ENCODE peak calls at places on chromosomes 2 and 18, in nine cellular contexts. One of them, this sample, is unnamed.

GRCh38 chr18:78414302-78414701 is 565.3 kb upstream of the SALL3 start:
- DNase-seq in coronary artery: peak; percentile 65
- DNase-seq in stimulated activated CD8-positive, alpha-beta memory T cell treated with anti-CD3 and anti-CD28 coated beads, Interleukin-15, amount 100 ng/mL, for 4 hours: no peak
- DNase-seq in activated naive CD4-positive, alpha-beta T cell: no peak
- DNase-seq in breast epithelium: no peak
- DNase-seq in IMR-90: no peak
- DNase-seq in activated naive CD8-positive, alpha-beta T cell treated with anti-CD3 and anti-CD28 coated beads, Interleukin-2, amount 50 U/mL, for 24 hours: no peak
- DNase-seq in glutamatergic neuron: no peak
- DNase-seq in occipital lobe: no peak
- DNase-seq in this sample: no peak

GRCh38 chr2:177031435-177032222 is 181.0 kb upstream of the HNRNPA3 start:
- DNase-seq in coronary artery: no peak
- DNase-seq in stimulated activated CD8-positive, alpha-beta memory T cell treated with anti-CD3 and anti-CD28 coated beads, Interleukin-15, amount 100 ng/mL, for 4 hours: no peak
- DNase-seq in activated naive CD4-positive, alpha-beta T cell: no peak
- DNase-seq in breast epithelium: no peak
- DNase-seq in IMR-90: no peak
- DNase-seq in activated naive CD8-positive, alpha-beta T cell treated with anti-CD3 and anti-CD28 coated beads, Interleukin-2, amount 50 U/mL, for 24 hours: no peak
- DNase-seq in glutamatergic neuron: no peak
- DNase-seq in occipital lobe: no peak
- DNase-seq in this sample: no peak

GRCh38 chr18:54961868-54962267 is 2.6 kb upstream of the CCDC68 start:
- DNase-seq in coronary artery: no peak
- DNase-seq in stimulated activated CD8-positive, alpha-beta memory T cell treated with anti-CD3 and anti-CD28 coated beads, Interleukin-15, amount 100 ng/mL, for 4 hours: no peak
- DNase-seq in activated naive CD4-positive, alpha-beta T cell: no peak
- DNase-seq in breast epithelium: no peak
- DNase-seq in IMR-90: no peak
- DNase-seq in activated naive CD8-positive, alpha-beta T cell treated with anti-CD3 and anti-CD28 coated beads, Interleukin-2, amount 50 U/mL, for 24 hours: no peak
- DNase-seq in glutamatergic neuron: no peak
- DNase-seq in occipital lobe: no peak
- DNase-seq in this sample: no peak

GRCh38 chr2:216108310-216108966 is 710 bp upstream of the XRCC5 start:
- DNase-seq in coronary artery: no peak
- DNase-seq in stimulated activated CD8-positive, alpha-beta memory T cell treated with anti-CD3 and anti-CD28 coated beads, Interleukin-15, amount 100 ng/mL, for 4 hours: no peak
- DNase-seq in activated naive CD4-positive, alpha-beta T cell: no peak
- DNase-seq in breast epithelium: no peak
- DNase-seq in IMR-90: no peak
- DNase-seq in activated naive CD8-positive, alpha-beta T cell treated with anti-CD3 and anti-CD28 coated beads, Interleukin-2, amount 50 U/mL, for 24 hours: no peak
- DNase-seq in glutamatergic neuron: peak; percentile 32
- DNase-seq in occipital lobe: no peak
- DNase-seq in this sample: no peak

GRCh38 chr18:61754039-61754583 is 138.7 kb downstream of the RNF152 start:
- DNase-seq in coronary artery: no peak
- DNase-seq in stimulated activated CD8-positive, alpha-beta memory T cell treated with anti-CD3 and anti-CD28 coated beads, Interleukin-15, amount 100 ng/mL, for 4 hours: no peak
- DNase-seq in activated naive CD4-positive, alpha-beta T cell: no peak
- DNase-seq in breast epithelium: no peak
- DNase-seq in IMR-90: no peak
- DNase-seq in activated naive CD8-positive, alpha-beta T cell treated with anti-CD3 and anti-CD28 coated beads, Interleukin-2, amount 50 U/mL, for 24 hours: no peak
- DNase-seq in glutamatergic neuron: no peak
- DNase-seq in occipital lobe: no peak
- DNase-seq in this sample: no peak

GRCh38 chr18:23853448-23854210 is 160.9 kb upstream of the TTC39C start:
- DNase-seq in coronary artery: no peak
- DNase-seq in stimulated activated CD8-positive, alpha-beta memory T cell treated with anti-CD3 and anti-CD28 coated beads, Interleukin-15, amount 100 ng/mL, for 4 hours: no peak
- DNase-seq in activated naive CD4-positive, alpha-beta T cell: no peak
- DNase-seq in breast epithelium: no peak
- DNase-seq in IMR-90: peak; percentile 18
- DNase-seq in activated naive CD8-positive, alpha-beta T cell treated with anti-CD3 and anti-CD28 coated beads, Interleukin-2, amount 50 U/mL, for 24 hours: no peak
- DNase-seq in glutamatergic neuron: no peak
- DNase-seq in occipital lobe: no peak
- DNase-seq in this sample: no peak

GRCh38 chr2:236754234-236754924 is 184.8 kb downstream of the ACKR3 start:
- DNase-seq in coronary artery: no peak
- DNase-seq in stimulated activated CD8-positive, alpha-beta memory T cell treated with anti-CD3 and anti-CD28 coated beads, Interleukin-15, amount 100 ng/mL, for 4 hours: no peak
- DNase-seq in activated naive CD4-positive, alpha-beta T cell: no peak
- DNase-seq in breast epithelium: no peak
- DNase-seq in IMR-90: no peak
- DNase-seq in activated naive CD8-positive, alpha-beta T cell treated with anti-CD3 and anti-CD28 coated beads, Interleukin-2, amount 50 U/mL, for 24 hours: no peak
- DNase-seq in glutamatergic neuron: no peak
- DNase-seq in occipital lobe: no peak
- DNase-seq in this sample: no peak

GRCh38 chr2:73069041-73069854 is 2.3 kb downstream of the SFXN5 start:
- DNase-seq in coronary artery: peak; percentile 64
- DNase-seq in stimulated activated CD8-positive, alpha-beta memory T cell treated with anti-CD3 and anti-CD28 coated beads, Interleukin-15, amount 100 ng/mL, for 4 hours: no peak
- DNase-seq in activated naive CD4-positive, alpha-beta T cell: no peak
- DNase-seq in breast epithelium: no peak
- DNase-seq in IMR-90: peak; percentile 38
- DNase-seq in activated naive CD8-positive, alpha-beta T cell treated with anti-CD3 and anti-CD28 coated beads, Interleukin-2, amount 50 U/mL, for 24 hours: no peak
- DNase-seq in glutamatergic neuron: no peak
- DNase-seq in occipital lobe: no peak
- DNase-seq in this sample: no peak

GRCh38 chr2:103667335-103667884 is 905.6 kb downstream of the TMEM182 start:
- DNase-seq in coronary artery: no peak
- DNase-seq in stimulated activated CD8-positive, alpha-beta memory T cell treated with anti-CD3 and anti-CD28 coated beads, Interleukin-15, amount 100 ng/mL, for 4 hours: no peak
- DNase-seq in activated naive CD4-positive, alpha-beta T cell: no peak
- DNase-seq in breast epithelium: no peak
- DNase-seq in IMR-90: no peak
- DNase-seq in activated naive CD8-positive, alpha-beta T cell treated with anti-CD3 and anti-CD28 coated beads, Interleukin-2, amount 50 U/mL, for 24 hours: no peak
- DNase-seq in glutamatergic neuron: no peak
- DNase-seq in occipital lobe: no peak
- DNase-seq in this sample: no peak

GRCh38 chr2:73952499-73953446 is 26.1 kb downstream of the DGUOK start:
- DNase-seq in coronary artery: no peak
- DNase-seq in stimulated activated CD8-positive, alpha-beta memory T cell treated with anti-CD3 and anti-CD28 coated beads, Interleukin-15, amount 100 ng/mL, for 4 hours: no peak
- DNase-seq in activated naive CD4-positive, alpha-beta T cell: no peak
- DNase-seq in breast epithelium: no peak
- DNase-seq in IMR-90: peak; percentile 64
- DNase-seq in activated naive CD8-positive, alpha-beta T cell treated with anti-CD3 and anti-CD28 coated beads, Interleukin-2, amount 50 U/mL, for 24 hours: no peak
- DNase-seq in glutamatergic neuron: no peak
- DNase-seq in occipital lobe: no peak
- DNase-seq in this sample: peak; percentile 71

GRCh38 chr2:177998006-177998405 is 74.6 kb downstream of the PDE11A start:
- DNase-seq in coronary artery: no peak
- DNase-seq in stimulated activated CD8-positive, alpha-beta memory T cell treated with anti-CD3 and anti-CD28 coated beads, Interleukin-15, amount 100 ng/mL, for 4 hours: no peak
- DNase-seq in activated naive CD4-positive, alpha-beta T cell: no peak
- DNase-seq in breast epithelium: no peak
- DNase-seq in IMR-90: peak; percentile 89
- DNase-seq in activated naive CD8-positive, alpha-beta T cell treated with anti-CD3 and anti-CD28 coated beads, Interleukin-2, amount 50 U/mL, for 24 hours: no peak
- DNase-seq in glutamatergic neuron: no peak
- DNase-seq in occipital lobe: no peak
- DNase-seq in this sample: no peak

GRCh38 chr2:169965495-169965894 is 138.2 kb downstream of the UBR3 start:
- DNase-seq in coronary artery: no peak
- DNase-seq in stimulated activated CD8-positive, alpha-beta memory T cell treated with anti-CD3 and anti-CD28 coated beads, Interleukin-15, amount 100 ng/mL, for 4 hours: no peak
- DNase-seq in activated naive CD4-positive, alpha-beta T cell: no peak
- DNase-seq in breast epithelium: no peak
- DNase-seq in IMR-90: peak; percentile 26
- DNase-seq in activated naive CD8-positive, alpha-beta T cell treated with anti-CD3 and anti-CD28 coated beads, Interleukin-2, amount 50 U/mL, for 24 hours: no peak
- DNase-seq in glutamatergic neuron: no peak
- DNase-seq in occipital lobe: no peak
- DNase-seq in this sample: no peak

GRCh38 chr2:234714711-234715110 is 217.8 kb upstream of the ARL4C start:
- DNase-seq in coronary artery: no peak
- DNase-seq in stimulated activated CD8-positive, alpha-beta memory T cell treated with anti-CD3 and anti-CD28 coated beads, Interleukin-15, amount 100 ng/mL, for 4 hours: no peak
- DNase-seq in activated naive CD4-positive, alpha-beta T cell: no peak
- DNase-seq in breast epithelium: no peak
- DNase-seq in IMR-90: no peak
- DNase-seq in activated naive CD8-positive, alpha-beta T cell treated with anti-CD3 and anti-CD28 coated beads, Interleukin-2, amount 50 U/mL, for 24 hours: no peak
- DNase-seq in glutamatergic neuron: no peak
- DNase-seq in occipital lobe: no peak
- DNase-seq in this sample: no peak

GRCh38 chr2:147433822-147434221 is 411.0 kb upstream of the ACVR2A start:
- DNase-seq in coronary artery: no peak
- DNase-seq in stimulated activated CD8-positive, alpha-beta memory T cell treated with anti-CD3 and anti-CD28 coated beads, Interleukin-15, amount 100 ng/mL, for 4 hours: no peak
- DNase-seq in activated naive CD4-positive, alpha-beta T cell: no peak
- DNase-seq in breast epithelium: no peak
- DNase-seq in IMR-90: no peak
- DNase-seq in activated naive CD8-positive, alpha-beta T cell treated with anti-CD3 and anti-CD28 coated beads, Interleukin-2, amount 50 U/mL, for 24 hours: no peak
- DNase-seq in glutamatergic neuron: no peak
- DNase-seq in occipital lobe: no peak
- DNase-seq in this sample: no peak

GRCh38 chr18:2906522-2907458 is 60.0 kb downstream of the EMILIN2 start:
- DNase-seq in coronary artery: no peak
- DNase-seq in stimulated activated CD8-positive, alpha-beta memory T cell treated with anti-CD3 and anti-CD28 coated beads, Interleukin-15, amount 100 ng/mL, for 4 hours: peak; percentile 22
- DNase-seq in activated naive CD4-positive, alpha-beta T cell: no peak
- DNase-seq in breast epithelium: no peak
- DNase-seq in IMR-90: no peak
- DNase-seq in activated naive CD8-positive, alpha-beta T cell treated with anti-CD3 and anti-CD28 coated beads, Interleukin-2, amount 50 U/mL, for 24 hours: peak; percentile 61
- DNase-seq in glutamatergic neuron: peak; percentile 48
- DNase-seq in occipital lobe: no peak
- DNase-seq in this sample: no peak

GRCh38 chr2:160566717-160567116 is 73.1 kb upstream of the RBMS1 start:
- DNase-seq in coronary artery: no peak
- DNase-seq in stimulated activated CD8-positive, alpha-beta memory T cell treated with anti-CD3 and anti-CD28 coated beads, Interleukin-15, amount 100 ng/mL, for 4 hours: no peak
- DNase-seq in activated naive CD4-positive, alpha-beta T cell: no peak
- DNase-seq in breast epithelium: no peak
- DNase-seq in IMR-90: peak; percentile 29
- DNase-seq in activated naive CD8-positive, alpha-beta T cell treated with anti-CD3 and anti-CD28 coated beads, Interleukin-2, amount 50 U/mL, for 24 hours: no peak
- DNase-seq in glutamatergic neuron: no peak
- DNase-seq in occipital lobe: no peak
- DNase-seq in this sample: no peak

GRCh38 chr2:206079699-206080465 is 6.1 kb downstream of the INO80D start:
- DNase-seq in coronary artery: no peak
- DNase-seq in stimulated activated CD8-positive, alpha-beta memory T cell treated with anti-CD3 and anti-CD28 coated beads, Interleukin-15, amount 100 ng/mL, for 4 hours: no peak
- DNase-seq in activated naive CD4-positive, alpha-beta T cell: no peak
- DNase-seq in breast epithelium: no peak
- DNase-seq in IMR-90: no peak
- DNase-seq in activated naive CD8-positive, alpha-beta T cell treated with anti-CD3 and anti-CD28 coated beads, Interleukin-2, amount 50 U/mL, for 24 hours: no peak
- DNase-seq in glutamatergic neuron: no peak
- DNase-seq in occipital lobe: no peak
- DNase-seq in this sample: no peak

GRCh38 chr2:176484838-176485237 is 215.6 kb downstream of the MTX2 start:
- DNase-seq in coronary artery: no peak
- DNase-seq in stimulated activated CD8-positive, alpha-beta memory T cell treated with anti-CD3 and anti-CD28 coated beads, Interleukin-15, amount 100 ng/mL, for 4 hours: no peak
- DNase-seq in activated naive CD4-positive, alpha-beta T cell: no peak
- DNase-seq in breast epithelium: no peak
- DNase-seq in IMR-90: no peak
- DNase-seq in activated naive CD8-positive, alpha-beta T cell treated with anti-CD3 and anti-CD28 coated beads, Interleukin-2, amount 50 U/mL, for 24 hours: no peak
- DNase-seq in glutamatergic neuron: no peak
- DNase-seq in occipital lobe: no peak
- DNase-seq in this sample: no peak

GRCh38 chr2:44362207-44363015 is 664 bp downstream of the CAMKMT start:
- DNase-seq in coronary artery: peak; percentile 77
- DNase-seq in stimulated activated CD8-positive, alpha-beta memory T cell treated with anti-CD3 and anti-CD28 coated beads, Interleukin-15, amount 100 ng/mL, for 4 hours: no peak
- DNase-seq in activated naive CD4-positive, alpha-beta T cell: peak; percentile 24
- DNase-seq in breast epithelium: no peak
- DNase-seq in IMR-90: peak; percentile 55
- DNase-seq in activated naive CD8-positive, alpha-beta T cell treated with anti-CD3 and anti-CD28 coated beads, Interleukin-2, amount 50 U/mL, for 24 hours: peak; percentile 44
- DNase-seq in glutamatergic neuron: peak; percentile 50
- DNase-seq in occipital lobe: peak; percentile 21
- DNase-seq in this sample: peak; percentile 30

GRCh38 chr2:153291718-153292117 is 186.8 kb downstream of the RPRM start:
- DNase-seq in coronary artery: no peak
- DNase-seq in stimulated activated CD8-positive, alpha-beta memory T cell treated with anti-CD3 and anti-CD28 coated beads, Interleukin-15, amount 100 ng/mL, for 4 hours: no peak
- DNase-seq in activated naive CD4-positive, alpha-beta T cell: no peak
- DNase-seq in breast epithelium: no peak
- DNase-seq in IMR-90: no peak
- DNase-seq in activated naive CD8-positive, alpha-beta T cell treated with anti-CD3 and anti-CD28 coated beads, Interleukin-2, amount 50 U/mL, for 24 hours: no peak
- DNase-seq in glutamatergic neuron: no peak
- DNase-seq in occipital lobe: no peak
- DNase-seq in this sample: no peak

GRCh38 chr2:7288484-7288883 is 371.3 kb downstream of the RNF144A start:
- DNase-seq in coronary artery: no peak
- DNase-seq in stimulated activated CD8-positive, alpha-beta memory T cell treated with anti-CD3 and anti-CD28 coated beads, Interleukin-15, amount 100 ng/mL, for 4 hours: no peak
- DNase-seq in activated naive CD4-positive, alpha-beta T cell: no peak
- DNase-seq in breast epithelium: no peak
- DNase-seq in IMR-90: no peak
- DNase-seq in activated naive CD8-positive, alpha-beta T cell treated with anti-CD3 and anti-CD28 coated beads, Interleukin-2, amount 50 U/mL, for 24 hours: no peak
- DNase-seq in glutamatergic neuron: no peak
- DNase-seq in occipital lobe: no peak
- DNase-seq in this sample: no peak

GRCh38 chr2:86072271-86072858 is 33.3 kb downstream of the POLR1A start:
- DNase-seq in coronary artery: peak; percentile 97
- DNase-seq in stimulated activated CD8-positive, alpha-beta memory T cell treated with anti-CD3 and anti-CD28 coated beads, Interleukin-15, amount 100 ng/mL, for 4 hours: no peak
- DNase-seq in activated naive CD4-positive, alpha-beta T cell: no peak
- DNase-seq in breast epithelium: peak; percentile 86
- DNase-seq in IMR-90: no peak
- DNase-seq in activated naive CD8-positive, alpha-beta T cell treated with anti-CD3 and anti-CD28 coated beads, Interleukin-2, amount 50 U/mL, for 24 hours: no peak
- DNase-seq in glutamatergic neuron: no peak
- DNase-seq in occipital lobe: no peak
- DNase-seq in this sample: peak; percentile 57

GRCh38 chr2:88452980-88453582 is 588 bp upstream of the FOXI3 start:
- DNase-seq in coronary artery: no peak
- DNase-seq in stimulated activated CD8-positive, alpha-beta memory T cell treated with anti-CD3 and anti-CD28 coated beads, Interleukin-15, amount 100 ng/mL, for 4 hours: no peak
- DNase-seq in activated naive CD4-positive, alpha-beta T cell: no peak
- DNase-seq in breast epithelium: no peak
- DNase-seq in IMR-90: no peak
- DNase-seq in activated naive CD8-positive, alpha-beta T cell treated with anti-CD3 and anti-CD28 coated beads, Interleukin-2, amount 50 U/mL, for 24 hours: peak; percentile 2
- DNase-seq in glutamatergic neuron: no peak
- DNase-seq in occipital lobe: no peak
- DNase-seq in this sample: no peak

GRCh38 chr2:9029721-9030120 is 26.2 kb upstream of the MBOAT2 start:
- DNase-seq in coronary artery: no peak
- DNase-seq in stimulated activated CD8-positive, alpha-beta memory T cell treated with anti-CD3 and anti-CD28 coated beads, Interleukin-15, amount 100 ng/mL, for 4 hours: no peak
- DNase-seq in activated naive CD4-positive, alpha-beta T cell: no peak
- DNase-seq in breast epithelium: no peak
- DNase-seq in IMR-90: no peak
- DNase-seq in activated naive CD8-positive, alpha-beta T cell treated with anti-CD3 and anti-CD28 coated beads, Interleukin-2, amount 50 U/mL, for 24 hours: no peak
- DNase-seq in glutamatergic neuron: no peak
- DNase-seq in occipital lobe: no peak
- DNase-seq in this sample: no peak

GRCh38 chr2:174026122-174026845 is 61.1 kb upstream of the SP3 start:
- DNase-seq in coronary artery: no peak
- DNase-seq in stimulated activated CD8-positive, alpha-beta memory T cell treated with anti-CD3 and anti-CD28 coated beads, Interleukin-15, amount 100 ng/mL, for 4 hours: no peak
- DNase-seq in activated naive CD4-positive, alpha-beta T cell: no peak
- DNase-seq in breast epithelium: no peak
- DNase-seq in IMR-90: peak; percentile 88
- DNase-seq in activated naive CD8-positive, alpha-beta T cell treated with anti-CD3 and anti-CD28 coated beads, Interleukin-2, amount 50 U/mL, for 24 hours: no peak
- DNase-seq in glutamatergic neuron: no peak
- DNase-seq in occipital lobe: no peak
- DNase-seq in this sample: no peak

GRCh38 chr2:17576802-17577201 is 36.3 kb downstream of the VSNL1 start:
- DNase-seq in coronary artery: no peak
- DNase-seq in stimulated activated CD8-positive, alpha-beta memory T cell treated with anti-CD3 and anti-CD28 coated beads, Interleukin-15, amount 100 ng/mL, for 4 hours: no peak
- DNase-seq in activated naive CD4-positive, alpha-beta T cell: no peak
- DNase-seq in breast epithelium: no peak
- DNase-seq in IMR-90: no peak
- DNase-seq in activated naive CD8-positive, alpha-beta T cell treated with anti-CD3 and anti-CD28 coated beads, Interleukin-2, amount 50 U/mL, for 24 hours: no peak
- DNase-seq in glutamatergic neuron: no peak
- DNase-seq in occipital lobe: no peak
- DNase-seq in this sample: no peak

GRCh38 chr2:18149660-18150246 is 271.3 kb downstream of the KCNS3 start:
- DNase-seq in coronary artery: no peak
- DNase-seq in stimulated activated CD8-positive, alpha-beta memory T cell treated with anti-CD3 and anti-CD28 coated beads, Interleukin-15, amount 100 ng/mL, for 4 hours: no peak
- DNase-seq in activated naive CD4-positive, alpha-beta T cell: no peak
- DNase-seq in breast epithelium: no peak
- DNase-seq in IMR-90: peak; percentile 63
- DNase-seq in activated naive CD8-positive, alpha-beta T cell treated with anti-CD3 and anti-CD28 coated beads, Interleukin-2, amount 50 U/mL, for 24 hours: no peak
- DNase-seq in glutamatergic neuron: no peak
- DNase-seq in occipital lobe: no peak
- DNase-seq in this sample: no peak

GRCh38 chr2:177169810-177170514 is 42.6 kb upstream of the HNRNPA3 start:
- DNase-seq in coronary artery: no peak
- DNase-seq in stimulated activated CD8-positive, alpha-beta memory T cell treated with anti-CD3 and anti-CD28 coated beads, Interleukin-15, amount 100 ng/mL, for 4 hours: no peak
- DNase-seq in activated naive CD4-positive, alpha-beta T cell: no peak
- DNase-seq in breast epithelium: no peak
- DNase-seq in IMR-90: no peak
- DNase-seq in activated naive CD8-positive, alpha-beta T cell treated with anti-CD3 and anti-CD28 coated beads, Interleukin-2, amount 50 U/mL, for 24 hours: no peak
- DNase-seq in glutamatergic neuron: no peak
- DNase-seq in occipital lobe: no peak
- DNase-seq in this sample: peak; percentile 75

GRCh38 chr2:226766352-226767055 is 33.1 kb downstream of the IRS1 start:
- DNase-seq in coronary artery: no peak
- DNase-seq in stimulated activated CD8-positive, alpha-beta memory T cell treated with anti-CD3 and anti-CD28 coated beads, Interleukin-15, amount 100 ng/mL, for 4 hours: no peak
- DNase-seq in activated naive CD4-positive, alpha-beta T cell: no peak
- DNase-seq in breast epithelium: no peak
- DNase-seq in IMR-90: peak; percentile 80
- DNase-seq in activated naive CD8-positive, alpha-beta T cell treated with anti-CD3 and anti-CD28 coated beads, Interleukin-2, amount 50 U/mL, for 24 hours: no peak
- DNase-seq in glutamatergic neuron: no peak
- DNase-seq in occipital lobe: no peak
- DNase-seq in this sample: no peak

GRCh38 chr2:182980115-182980514 is 58.1 kb downstream of the NCKAP1 start:
- DNase-seq in coronary artery: no peak
- DNase-seq in stimulated activated CD8-positive, alpha-beta memory T cell treated with anti-CD3 and anti-CD28 coated beads, Interleukin-15, amount 100 ng/mL, for 4 hours: no peak
- DNase-seq in activated naive CD4-positive, alpha-beta T cell: no peak
- DNase-seq in breast epithelium: no peak
- DNase-seq in IMR-90: peak; percentile 62
- DNase-seq in activated naive CD8-positive, alpha-beta T cell treated with anti-CD3 and anti-CD28 coated beads, Interleukin-2, amount 50 U/mL, for 24 hours: no peak
- DNase-seq in glutamatergic neuron: no peak
- DNase-seq in occipital lobe: no peak
- DNase-seq in this sample: no peak

GRCh38 chr2:219430633-219431615 is 3.7 kb upstream of the SPEG start:
- DNase-seq in coronary artery: peak; percentile 89
- DNase-seq in stimulated activated CD8-positive, alpha-beta memory T cell treated with anti-CD3 and anti-CD28 coated beads, Interleukin-15, amount 100 ng/mL, for 4 hours: no peak
- DNase-seq in activated naive CD4-positive, alpha-beta T cell: no peak
- DNase-seq in breast epithelium: no peak
- DNase-seq in IMR-90: peak; percentile 55
- DNase-seq in activated naive CD8-positive, alpha-beta T cell treated with anti-CD3 and anti-CD28 coated beads, Interleukin-2, amount 50 U/mL, for 24 hours: no peak
- DNase-seq in glutamatergic neuron: no peak
- DNase-seq in occipital lobe: no peak
- DNase-seq in this sample: no peak

This sample was measured in lung.